ENCODE peak calls at places on chromosomes 6 and 20, in nine cellular contexts. E, H, T, M, D, Q, J, F and G are unnamed samples.
A peak's percentile ranks its signal among the peaks of the same experiment; 100 is the strongest.

GRCh38 chr6:11911535-11911934 is 100.6 kb upstream of the HIVEP1 start:
- DNase-seq in E (no peak), H (no peak), T (no peak), M (no peak), D (no peak), Q (no peak), J (no peak), F (peak; percentile 15), G (no peak)

GRCh38 chr6:149887343-149887742 is 10.6 kb downstream of the RAET1E start:
- DNase-seq in E (no peak), H (no peak), T (no peak), M (peak; percentile 74), D (no peak), Q (no peak), J (no peak), F (no peak), G (no peak)

GRCh38 chr6:113363866-113364265 is 493.3 kb upstream of the MARCKS start:
- DNase-seq in E (no peak), H (no peak), T (no peak), M (no peak), D (no peak), Q (no peak), J (no peak), F (no peak), G (no peak)

GRCh38 chr6:79570802-79571367 is 33.7 kb upstream of the LCA5 start:
- DNase-seq in E (no peak), H (no peak), T (no peak), M (peak; percentile 71), D (no peak), Q (no peak), J (no peak), F (peak; percentile 39), G (peak; percentile 33)

GRCh38 chr6:132814716-132815570 is 574 bp downstream of the RPS12 start:
- DNase-seq in E (no peak), H (no peak), T (no peak), M (peak; percentile 20), D (no peak), Q (no peak), J (no peak), F (peak; percentile 36), G (no peak)

GRCh38 chr6:115882174-115882573 is 178.5 kb downstream of the FRK start:
- DNase-seq in E (no peak), H (no peak), T (no peak), M (no peak), D (no peak), Q (no peak), J (no peak), F (no peak), G (no peak)

GRCh38 chr6:72425003-72425681 is 196.7 kb upstream of the KCNQ5 start:
- DNase-seq in E (no peak), H (no peak), T (no peak), M (peak; percentile 88), D (no peak), Q (no peak), J (no peak), F (no peak), G (no peak)

GRCh38 chr6:138817799-138818198 is 21.9 kb downstream of the ECT2L start:
- DNase-seq in E (no peak), H (no peak), T (peak; percentile 94), M (peak; percentile 41), D (peak; percentile 64), Q (no peak), J (peak; percentile 4), F (no peak), G (peak; percentile 34)

GRCh38 chr6:29502181-29502580 is 14.4 kb upstream of the MAS1L start:
- DNase-seq in E (no peak), H (no peak), T (no peak), M (no peak), D (no peak), Q (no peak), J (no peak), F (no peak), G (no peak)

GRCh38 chr6:30678964-30679726 is 6.3 kb upstream of the DHX16 start:
- DNase-seq in E (peak; percentile 93), H (peak; percentile 80), T (peak; percentile 91), M (peak; percentile 79), D (peak; percentile 92), Q (peak; percentile 94), J (peak; percentile 91), F (peak; percentile 90), G (peak; percentile 84)

GRCh38 chr20:63641792-63642517 is 11.3 kb downstream of the STMN3 start:
- DNase-seq in E (peak; percentile 98), H (peak; percentile 76), T (peak; percentile 94), M (peak; percentile 78), D (peak; percentile 99), Q (peak; percentile 95), J (peak; percentile 97), F (peak; percentile 84), G (peak; percentile 97)

GRCh38 chr6:149212892-149213786 is 104.4 kb upstream of the TAB2 start:
- DNase-seq in E (no peak), H (no peak), T (no peak), M (no peak), D (no peak), Q (no peak), J (no peak), F (no peak), G (peak; percentile 41)

GRCh38 chr6:29414588-29414987 is at the start of gene OR12D1:
- DNase-seq in E (no peak), H (no peak), T (no peak), M (no peak), D (no peak), Q (no peak), J (no peak), F (no peak), G (no peak)

GRCh38 chr6:88636871-88637270 is 326.5 kb downstream of the RNGTT start:
- DNase-seq in E (no peak), H (no peak), T (no peak), M (no peak), D (no peak), Q (no peak), J (no peak), F (no peak), G (no peak)

GRCh38 chr6:140366991-140367390 is 992.5 kb upstream of the CITED2 start:
- DNase-seq in E (no peak), H (no peak), T (no peak), M (peak; percentile 84), D (no peak), Q (no peak), J (no peak), F (no peak), G (no peak)

GRCh38 chr6:52284131-52284459 is 447 bp downstream of the MCM3 start:
- DNase-seq in E (no peak), H (peak; percentile 28), T (peak; percentile 66), M (no peak), D (no peak), Q (no peak), J (peak; percentile 71), F (peak; percentile 80), G (no peak)

GRCh38 chr6:34044945-34045595 is 100.8 kb downstream of the GRM4 start:
- DNase-seq in E (peak; percentile 17), H (no peak), T (no peak), M (no peak), D (no peak), Q (no peak), J (no peak), F (no peak), G (no peak)

DNA sequence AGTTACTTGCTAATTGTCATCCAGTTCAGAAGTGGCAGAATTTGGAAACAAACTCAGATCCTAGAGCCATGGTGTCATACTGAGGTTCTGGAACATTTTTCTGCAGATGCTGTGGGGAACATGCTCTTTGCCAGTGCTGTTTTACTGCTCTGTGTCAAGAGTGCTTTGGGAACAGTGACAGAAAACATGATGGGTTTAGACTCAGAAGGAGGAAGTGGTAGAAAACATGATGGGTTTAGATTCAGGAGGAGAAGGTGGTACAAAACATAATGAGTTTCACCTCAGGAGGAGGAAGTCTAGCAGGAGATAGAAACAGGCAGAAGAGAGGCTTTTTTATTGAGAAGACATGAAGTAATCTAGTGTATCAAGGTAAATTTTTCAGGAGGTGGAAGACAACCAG is 815.5 kb downstream of the DHX35 start:
- DNase-seq in E (no peak), H (no peak), T (no peak), M (no peak), D (no peak), Q (no peak), J (no peak), F (no peak), G (no peak)
- TF ChIP-seq CTCF in E (no peak), H (no peak), T (no peak), M (no peak), D (no peak), Q (no peak), J (no peak), F (no peak), G (no peak)

GRCh38 chr6:125858427-125859320 is 67.9 kb downstream of the NCOA7 start:
- DNase-seq in E (no peak), H (peak; percentile 72), T (peak; percentile 72), M (peak; percentile 75), D (no peak), Q (no peak), J (peak; percentile 53), F (peak; percentile 46), G (peak; percentile 45)
- TF ChIP-seq CTCF in E (no peak), H (peak; percentile 75), T (peak; percentile 63), M (peak; percentile 84), D (peak; percentile 73), Q (peak; percentile 11), J (peak; percentile 69), F (peak; percentile 35), G (peak; percentile 62)

DNA sequence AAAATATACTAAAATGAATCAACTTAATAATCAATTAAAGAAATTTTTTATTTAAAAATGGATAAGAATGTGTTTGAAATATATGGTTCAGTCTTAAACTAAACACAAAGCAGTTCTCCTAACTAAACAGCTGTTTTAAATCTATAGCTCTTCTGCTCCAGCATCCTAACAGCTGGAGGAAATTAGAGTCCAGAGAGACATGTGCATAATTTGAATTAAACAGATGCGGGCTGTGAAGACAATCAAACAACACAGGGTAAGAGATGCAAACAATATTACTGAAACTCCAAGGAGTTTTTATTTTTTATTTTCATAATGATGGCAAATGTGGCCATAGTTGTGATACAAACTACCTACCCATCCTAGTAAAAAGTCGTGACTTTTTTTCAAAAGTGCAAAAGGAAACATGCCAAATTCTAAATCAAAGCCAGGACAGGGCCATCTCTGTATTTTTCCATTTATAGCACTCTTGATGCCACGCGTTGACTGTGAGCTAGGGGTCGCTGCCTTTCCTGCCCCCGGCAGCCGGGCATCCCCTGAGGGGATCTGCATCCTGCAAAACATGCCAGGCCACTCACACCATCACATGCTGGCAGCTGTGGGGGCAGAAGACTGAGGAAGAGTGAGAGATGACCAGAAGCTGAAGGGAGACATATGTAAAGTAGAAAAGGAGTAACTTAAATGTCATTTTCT is 310.6 kb downstream of the PRKN start:
- DNase-seq in E (no peak), H (no peak), T (no peak), M (no peak), D (no peak), Q (no peak), J (no peak), F (no peak), G (no peak)
- TF ChIP-seq CTCF in E (no peak), H (no peak), T (no peak), M (no peak), D (no peak), Q (no peak), J (no peak), F (no peak), G (no peak)

GRCh38 chr20:45238139-45238538 is 16.2 kb downstream of the SLPI start:
- DNase-seq in E (no peak), H (no peak), T (no peak), M (no peak), D (no peak), Q (no peak), J (no peak), F (no peak), G (no peak)
- TF ChIP-seq CTCF in E (no peak), H (no peak), T (no peak), M (no peak), D (no peak), Q (no peak), J (no peak), F (no peak), G (no peak)

GRCh38 chr6:154615483-154616025 is 105.1 kb upstream of the CNKSR3 start:
- DNase-seq in E (no peak), H (peak; percentile 15), T (peak; percentile 94), M (peak; percentile 93), D (peak; percentile 88), Q (no peak), J (no peak), F (peak; percentile 45), G (no peak)
- TF ChIP-seq CTCF in E (no peak), H (no peak), T (peak; percentile 31), M (no peak), D (peak; percentile 62), Q (no peak), J (no peak), F (no peak), G (no peak)